ENCODE peak calls at places on chromosomes 2 and 18, in four cellular contexts. O, Z, Q and P are unnamed samples.
A peak's percentile ranks its signal among the peaks of the same experiment; 100 is the strongest.

GRCh38 chr2:36223259-36223658 is 132.3 kb upstream of the CRIM1 start:
- DNase-seq in Q (no peak), O (no peak), Z (no peak), P (no peak)

GRCh38 chr18:10449396-10449795 is 5.0 kb upstream of the APCDD1 start:
- DNase-seq in O (no peak), Q (no peak), Z (no peak), P (no peak)

GRCh38 chr2:86232373-86232784 is 33.1 kb downstream of the MRPL35 start:
- DNase-seq in Z (no peak), O (no peak), Q (no peak), P (no peak)

GRCh38 chr2:98777710-98778109 is 46.8 kb upstream of the MGAT4A start:
- DNase-seq in Q (no peak), Z (no peak), O (no peak), P (no peak)

GRCh38 chr2:177692828-177693269 is 300.3 kb downstream of the AGPS start:
- DNase-seq in Q (no peak), Z (no peak), O (no peak), P (peak; percentile 46)

GRCh38 chr2:105422801-105423200 is 23.9 kb upstream of the FHL2 start:
- DNase-seq in Q (no peak), Z (no peak), O (no peak), P (no peak)

GRCh38 chr2:221853297-221853696 is 281.2 kb upstream of the EPHA4 start:
- DNase-seq in Q (no peak), O (no peak), Z (no peak), P (no peak)

GRCh38 chr18:63951302-63951705 is 2.2 kb downstream of the HMSD start:
- DNase-seq in Q (no peak), Z (no peak), O (no peak), P (no peak)

GRCh38 chr2:55922488-55922887 is 1.1 kb downstream of the EFEMP1 start:
- DNase-seq in Q (no peak), O (no peak), Z (no peak), P (no peak)

GRCh38 chr18:53909668-53910067 is 314.8 kb downstream of the MBD2 start:
- DNase-seq in Q (peak; percentile 7), Z (no peak), O (peak; percentile 26), P (peak; percentile 3)

GRCh38 chr2:212295571-212295970 is 243.0 kb downstream of the ERBB4 start:
- DNase-seq in Q (no peak), O (no peak), Z (no peak), P (no peak)

GRCh38 chr18:73564073-73564472 is 583.6 kb downstream of the FBXO15 start:
- DNase-seq in O (no peak), Q (no peak), Z (no peak), P (peak; percentile 64)

GRCh38 chr2:196750977-196751631 is 48.4 kb downstream of the GTF3C3 start:
- DNase-seq in Q (peak; percentile 68), O (peak; percentile 44), Z (peak; percentile 30), P (peak; percentile 79)

GRCh38 chr18:78720456-78721250 is 259.0 kb upstream of the SALL3 start:
- DNase-seq in O (no peak), Z (no peak), Q (no peak), P (no peak)

GRCh38 chr2:220499281-220499680 is 871.9 kb downstream of the SLC4A3 start:
- DNase-seq in O (no peak), Z (no peak), Q (no peak), P (peak; percentile 39)

GRCh38 chr2:180175736-180176135 is 168.6 kb upstream of the CWC22 start:
- DNase-seq in Q (no peak), O (no peak), Z (no peak), P (no peak)

GRCh38 chr2:220469201-220469600 is 841.8 kb downstream of the SLC4A3 start:
- DNase-seq in O (no peak), Q (no peak), Z (no peak), P (peak; percentile 46)

GRCh38 chr18:58891753-58892152 is 27.1 kb downstream of the ZNF532 start:
- DNase-seq in O (no peak), Q (no peak), Z (no peak), P (no peak)

GRCh38 chr18:44715245-44715644 is 34.6 kb downstream of the SETBP1 start:
- DNase-seq in Q (no peak), Z (no peak), O (no peak), P (no peak)

GRCh38 chr18:48227206-48227605 is 182.0 kb downstream of the ZBTB7C start:
- DNase-seq in Q (no peak), Z (no peak), O (no peak), P (no peak)

GRCh38 chr2:74198461-74199274 is at the start of gene MTHFD2:
- DNase-seq in O (peak; percentile 93), Z (peak; percentile 90), Q (peak; percentile 97), P (peak; percentile 100)

GRCh38 chr2:137929504-137929886 is 34.8 kb upstream of the HNMT start:
- DNase-seq in O (no peak), Z (no peak), Q (no peak), P (no peak)

GRCh38 chr2:97699765-97700444 is 13.5 kb upstream of the ZAP70 start:
- DNase-seq in Z (no peak), Q (peak; percentile 68), O (peak; percentile 61), P (peak; percentile 26)

GRCh38 chr2:164514491-164514890 is 106.8 kb downstream of the GRB14 start:
- DNase-seq in Q (peak; percentile 88), O (no peak), Z (no peak), P (no peak)

GRCh38 chr2:179443175-179443574 is 178.5 kb upstream of the SESTD1 start:
- DNase-seq in Z (no peak), O (no peak), Q (no peak), P (no peak)

GRCh38 chr18:6362559-6363129 is 52.1 kb downstream of the L3MBTL4 start:
- DNase-seq in Z (no peak), Q (no peak), O (peak; percentile 27), P (no peak)

GRCh38 chr2:20994130-20994529 is 49.7 kb downstream of the APOB start:
- DNase-seq in O (no peak), Z (no peak), Q (no peak), P (no peak)

GRCh38 chr18:61635901-61636528 is 256.8 kb downstream of the RNF152 start:
- DNase-seq in Z (no peak), Q (peak; percentile 18), O (peak; percentile 35), P (no peak)

GRCh38 chr18:22409445-22409844 is 8.3 kb downstream of the CTAGE1 start:
- DNase-seq in Q (no peak), O (no peak), Z (no peak), P (no peak)

GRCh38 chr2:37583402-37583801 is 88.0 kb downstream of the CDC42EP3 start:
- DNase-seq in Z (no peak), Q (no peak), O (no peak), P (no peak)

GRCh38 chr2:73983322-73984202 is 1.1 kb upstream of the TET3 start:
- DNase-seq in Z (no peak), Q (peak; percentile 63), O (no peak), P (peak; percentile 44)

GRCh38 chr2:122736279-122736678 is 980.8 kb downstream of the TSN start:
- DNase-seq in Q (no peak), O (no peak), Z (no peak), P (no peak)

GRCh38 chr2:84969511-84970265 is 1.3 kb upstream of the KCMF1 start:
- DNase-seq in Q (no peak), Z (no peak), O (no peak), P (no peak)

GRCh38 chr18:48877941-48878340 is 72.8 kb downstream of the SMAD7 start:
- DNase-seq in Q (no peak), Z (no peak), O (no peak), P (no peak)

GRCh38 chr2:101238930-101239759 is 13.5 kb upstream of the CNOT11 start:
- DNase-seq in Z (no peak), O (no peak), Q (peak; percentile 99), P (peak; percentile 68)

GRCh38 chr2:64857581-64858471 is 131.4 kb upstream of the SLC1A4 start:
- DNase-seq in O (no peak), Q (no peak), Z (no peak), P (no peak)

GRCh38 chr2:200136655-200137054 is 169.8 kb upstream of the SPATS2L start:
- DNase-seq in Q (no peak), O (no peak), Z (no peak), P (no peak)

GRCh38 chr2:200137691-200138090 is 168.8 kb upstream of the SPATS2L start:
- DNase-seq in Q (no peak), Z (no peak), O (no peak), P (no peak)

GRCh38 chr2:200138386-200139184 is 167.9 kb upstream of the SPATS2L start:
- DNase-seq in O (no peak), Z (no peak), Q (no peak), P (no peak)

GRCh38 chr2:200135082-200135481 is 171.4 kb upstream of the SPATS2L start:
- DNase-seq in O (no peak), Q (no peak), Z (no peak), P (no peak)

GRCh38 chr2:200137275-200137674 is 169.2 kb upstream of the SPATS2L start:
- DNase-seq in Q (no peak), Z (no peak), O (no peak), P (no peak)
- TF ChIP-seq HDAC2 in Q (no peak), Z (no peak), O (no peak), P (no peak)

GRCh38 chr18:69402219-69402989 is 1.7 kb downstream of the DOK6 start:
- DNase-seq in O (no peak), Q (peak; percentile 7), Z (no peak), P (no peak)

GRCh38 chr18:69399253-69399652 is 1.4 kb upstream of the DOK6 start:
- DNase-seq in Z (no peak), Q (no peak), O (no peak), P (no peak)

GRCh38 chr18:69400976-69401474 is 337 bp downstream of the DOK6 start:
- DNase-seq in O (no peak), Q (no peak), Z (no peak), P (peak; percentile 2)

GRCh38 chr18:69400253-69400975 is at the start of gene DOK6:
- DNase-seq in Q (peak; percentile 84), Z (no peak), O (no peak), P (peak; percentile 12)

GRCh38 chr18:69401475-69402218 is 959 bp downstream of the DOK6 start:
- DNase-seq in Z (no peak), Q (no peak), O (no peak), P (peak; percentile 2)
- TF ChIP-seq CHD4 in Z (no peak), Q (no peak), O (no peak), P (no peak)

GRCh38 chr2:120758181-120759048 is 22.7 kb downstream of the GLI2 start:
- DNase-seq in O (no peak), Q (no peak), Z (no peak), P (no peak)
- TF ChIP-seq HDAC2 in O (no peak), Q (no peak), Z (no peak), P (no peak)

DNA sequence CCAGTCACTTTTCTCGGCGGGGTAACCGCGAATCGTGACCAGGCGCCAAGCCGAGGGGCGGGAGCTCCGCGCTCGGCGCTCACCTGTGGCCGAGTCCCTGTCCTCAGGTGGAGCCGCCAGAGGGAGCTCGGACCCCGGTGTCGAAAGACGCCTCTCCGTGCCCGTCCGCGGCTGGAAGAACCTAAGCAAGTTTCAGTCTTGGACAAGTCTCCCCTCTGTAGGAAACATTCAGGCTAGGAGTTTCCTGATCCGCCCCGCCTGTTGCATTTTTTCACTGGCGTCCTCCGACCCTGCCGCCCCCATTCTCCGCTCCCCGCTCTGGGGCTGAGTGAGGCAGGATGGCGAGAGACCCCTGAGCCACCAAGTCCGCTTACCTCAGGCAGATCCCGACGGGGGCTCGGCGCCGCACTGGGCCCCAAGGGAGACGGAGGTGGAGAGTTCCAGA is 511 bp downstream of the DSEL start:
- DNase-seq in Q (peak; percentile 50), Z (no peak), O (peak; percentile 42), P (peak; percentile 75)
- TF ChIP-seq CHD4 in Q (no peak), Z (no peak), O (no peak), P (no peak)